ENCODE peak calls at places on chromosomes 1 and 21, in four cellular contexts. One of them, this sample, is unnamed.

GRCh38 chr1:150186789-150187559 is 37.3 kb downstream of the PLEKHO1 start:
- DNase-seq in nephron progenitor cell: peak
- DNase-seq in activated CD8-positive, alpha-beta memory T cell treated with anti-CD3 and anti-CD28 coated beads, Interleukin-2, amount 50 U/mL, for 48 hours: no peak
- DNase-seq in choroid plexus epithelial cell: peak
- DNase-seq in this sample: no peak

GRCh38 chr1:27556781-27557595 is 47.0 kb downstream of the AHDC1 start:
- DNase-seq in activated CD8-positive, alpha-beta memory T cell treated with anti-CD3 and anti-CD28 coated beads, Interleukin-2, amount 50 U/mL, for 48 hours: peak
- DNase-seq in choroid plexus epithelial cell: peak
- DNase-seq in nephron progenitor cell: peak
- DNase-seq in this sample: peak

GRCh38 chr1:8154621-8155052 is 128.5 kb upstream of the ERRFI1 start:
- DNase-seq in nephron progenitor cell: peak
- DNase-seq in choroid plexus epithelial cell: peak
- DNase-seq in activated CD8-positive, alpha-beta memory T cell treated with anti-CD3 and anti-CD28 coated beads, Interleukin-2, amount 50 U/mL, for 48 hours: no peak
- DNase-seq in this sample: no peak

GRCh38 chr1:202247104-202247503 is 53.5 kb downstream of the LGR6 start:
- DNase-seq in activated CD8-positive, alpha-beta memory T cell treated with anti-CD3 and anti-CD28 coated beads, Interleukin-2, amount 50 U/mL, for 48 hours: no peak
- DNase-seq in choroid plexus epithelial cell: no peak
- DNase-seq in nephron progenitor cell: no peak
- DNase-seq in this sample: no peak

GRCh38 chr1:65581120-65581519 is 160.7 kb downstream of the LEPR start:
- DNase-seq in choroid plexus epithelial cell: peak
- DNase-seq in nephron progenitor cell: no peak
- DNase-seq in activated CD8-positive, alpha-beta memory T cell treated with anti-CD3 and anti-CD28 coated beads, Interleukin-2, amount 50 U/mL, for 48 hours: no peak
- DNase-seq in this sample: no peak

GRCh38 chr1:59486595-59486994 is 189.7 kb downstream of the FGGY start:
- DNase-seq in nephron progenitor cell: no peak
- DNase-seq in choroid plexus epithelial cell: no peak
- DNase-seq in activated CD8-positive, alpha-beta memory T cell treated with anti-CD3 and anti-CD28 coated beads, Interleukin-2, amount 50 U/mL, for 48 hours: no peak
- DNase-seq in this sample: no peak

GRCh38 chr1:243598433-243598832 is 251.6 kb downstream of the AKT3 start:
- DNase-seq in choroid plexus epithelial cell: peak
- DNase-seq in activated CD8-positive, alpha-beta memory T cell treated with anti-CD3 and anti-CD28 coated beads, Interleukin-2, amount 50 U/mL, for 48 hours: no peak
- DNase-seq in nephron progenitor cell: no peak
- DNase-seq in this sample: no peak

GRCh38 chr1:15757575-15758401 is 807 bp upstream of the FBLIM1 start:
- DNase-seq in choroid plexus epithelial cell: peak
- DNase-seq in activated CD8-positive, alpha-beta memory T cell treated with anti-CD3 and anti-CD28 coated beads, Interleukin-2, amount 50 U/mL, for 48 hours: no peak
- DNase-seq in nephron progenitor cell: peak
- DNase-seq in this sample: peak

GRCh38 chr1:186212574-186213224 is 162.4 kb downstream of the TPR start:
- DNase-seq in nephron progenitor cell: peak
- DNase-seq in activated CD8-positive, alpha-beta memory T cell treated with anti-CD3 and anti-CD28 coated beads, Interleukin-2, amount 50 U/mL, for 48 hours: no peak
- DNase-seq in choroid plexus epithelial cell: peak
- DNase-seq in this sample: no peak

GRCh38 chr1:8410791-8411190 is 92.9 kb downstream of the SLC45A1 start:
- DNase-seq in nephron progenitor cell: no peak
- DNase-seq in choroid plexus epithelial cell: no peak
- DNase-seq in activated CD8-positive, alpha-beta memory T cell treated with anti-CD3 and anti-CD28 coated beads, Interleukin-2, amount 50 U/mL, for 48 hours: no peak
- DNase-seq in this sample: no peak

GRCh38 chr1:209853677-209854076 is 25.9 kb downstream of the UTP25 start:
- DNase-seq in activated CD8-positive, alpha-beta memory T cell treated with anti-CD3 and anti-CD28 coated beads, Interleukin-2, amount 50 U/mL, for 48 hours: no peak
- DNase-seq in choroid plexus epithelial cell: no peak
- DNase-seq in nephron progenitor cell: no peak
- DNase-seq in this sample: no peak

GRCh38 chr1:7290971-7291970 is 479.8 kb upstream of the VAMP3 start:
- DNase-seq in nephron progenitor cell: no peak
- DNase-seq in choroid plexus epithelial cell: peak
- DNase-seq in activated CD8-positive, alpha-beta memory T cell treated with anti-CD3 and anti-CD28 coated beads, Interleukin-2, amount 50 U/mL, for 48 hours: no peak
- DNase-seq in this sample: peak

GRCh38 chr21:45551816-45552695 is 9.8 kb upstream of the SLC19A1 start:
- DNase-seq in nephron progenitor cell: no peak
- DNase-seq in activated CD8-positive, alpha-beta memory T cell treated with anti-CD3 and anti-CD28 coated beads, Interleukin-2, amount 50 U/mL, for 48 hours: no peak
- DNase-seq in choroid plexus epithelial cell: no peak
- DNase-seq in this sample: no peak

GRCh38 chr1:200963076-200963475 is 60.4 kb downstream of the KIF21B start:
- DNase-seq in activated CD8-positive, alpha-beta memory T cell treated with anti-CD3 and anti-CD28 coated beads, Interleukin-2, amount 50 U/mL, for 48 hours: no peak
- DNase-seq in nephron progenitor cell: no peak
- DNase-seq in choroid plexus epithelial cell: no peak
- DNase-seq in this sample: no peak

GRCh38 chr1:44423706-44424546 is 18.9 kb downstream of the RNF220 start:
- DNase-seq in nephron progenitor cell: no peak
- DNase-seq in activated CD8-positive, alpha-beta memory T cell treated with anti-CD3 and anti-CD28 coated beads, Interleukin-2, amount 50 U/mL, for 48 hours: no peak
- DNase-seq in choroid plexus epithelial cell: peak
- DNase-seq in this sample: no peak

GRCh38 chr1:246012271-246012854 is 494.7 kb downstream of the SMYD3 start:
- DNase-seq in activated CD8-positive, alpha-beta memory T cell treated with anti-CD3 and anti-CD28 coated beads, Interleukin-2, amount 50 U/mL, for 48 hours: no peak
- DNase-seq in choroid plexus epithelial cell: peak
- DNase-seq in nephron progenitor cell: no peak
- DNase-seq in this sample: no peak

GRCh38 chr1:16324456-16324890 is 27.8 kb downstream of the FBXO42 start:
- DNase-seq in activated CD8-positive, alpha-beta memory T cell treated with anti-CD3 and anti-CD28 coated beads, Interleukin-2, amount 50 U/mL, for 48 hours: no peak
- DNase-seq in nephron progenitor cell: no peak
- DNase-seq in choroid plexus epithelial cell: peak
- DNase-seq in this sample: no peak

GRCh38 chr1:61452354-61452990 is 272.5 kb downstream of the TM2D1 start:
- DNase-seq in activated CD8-positive, alpha-beta memory T cell treated with anti-CD3 and anti-CD28 coated beads, Interleukin-2, amount 50 U/mL, for 48 hours: no peak
- DNase-seq in nephron progenitor cell: no peak
- DNase-seq in choroid plexus epithelial cell: peak
- DNase-seq in this sample: no peak

GRCh38 chr1:154796303-154796892 is 73.7 kb downstream of the KCNN3 start:
- DNase-seq in nephron progenitor cell: no peak
- DNase-seq in activated CD8-positive, alpha-beta memory T cell treated with anti-CD3 and anti-CD28 coated beads, Interleukin-2, amount 50 U/mL, for 48 hours: no peak
- DNase-seq in choroid plexus epithelial cell: no peak
- DNase-seq in this sample: no peak

GRCh38 chr21:32682696-32683474 is 44.9 kb downstream of the SYNJ1 start:
- DNase-seq in choroid plexus epithelial cell: no peak
- DNase-seq in nephron progenitor cell: no peak
- DNase-seq in activated CD8-positive, alpha-beta memory T cell treated with anti-CD3 and anti-CD28 coated beads, Interleukin-2, amount 50 U/mL, for 48 hours: no peak
- DNase-seq in this sample: no peak

GRCh38 chr1:151156515-151156819 is at the start of gene TNFAIP8L2:
- DNase-seq in choroid plexus epithelial cell: no peak
- DNase-seq in activated CD8-positive, alpha-beta memory T cell treated with anti-CD3 and anti-CD28 coated beads, Interleukin-2, amount 50 U/mL, for 48 hours: peak
- DNase-seq in nephron progenitor cell: no peak
- DNase-seq in this sample: no peak

GRCh38 chr1:59703918-59704378 is 110.8 kb upstream of the HOOK1 start:
- DNase-seq in choroid plexus epithelial cell: peak
- DNase-seq in nephron progenitor cell: no peak
- DNase-seq in activated CD8-positive, alpha-beta memory T cell treated with anti-CD3 and anti-CD28 coated beads, Interleukin-2, amount 50 U/mL, for 48 hours: no peak
- DNase-seq in this sample: no peak

GRCh38 chr1:182588460-182589396 is at the start of gene RNASEL:
- DNase-seq in choroid plexus epithelial cell: peak
- DNase-seq in activated CD8-positive, alpha-beta memory T cell treated with anti-CD3 and anti-CD28 coated beads, Interleukin-2, amount 50 U/mL, for 48 hours: peak
- DNase-seq in nephron progenitor cell: peak
- DNase-seq in this sample: no peak

GRCh38 chr1:12166834-12167492 is at the start of gene TNFRSF1B:
- DNase-seq in activated CD8-positive, alpha-beta memory T cell treated with anti-CD3 and anti-CD28 coated beads, Interleukin-2, amount 50 U/mL, for 48 hours: peak
- DNase-seq in choroid plexus epithelial cell: peak
- DNase-seq in nephron progenitor cell: peak
- DNase-seq in this sample: no peak